ENCODE peak calls at places on chromosomes 5 and 9, in nine cellular contexts. One of them, this sample, is unnamed.

GRCh38 chr5:167451091-167451490 is 840.4 kb upstream of the WWC1 start:
- DNase-seq in caudate nucleus: no peak
- DNase-seq in posterior vena cava: no peak
- DNase-seq in H4: no peak
- DNase-seq in stimulated activated CD8-positive, alpha-beta memory T cell treated with anti-CD3 and anti-CD28 coated beads, Interleukin-12 subunit alpha, Interleukin-12 subunit beta, amount 100 ng/mL, for 4 hours: no peak
- DNase-seq in tibial nerve: no peak
- DNase-seq in memory B cell: no peak
- DNase-seq in left colon: no peak
- DNase-seq in NCI-H1092 treated with DMSO at 0.1 percent for 48 hours: no peak
- DNase-seq in this sample: no peak

GRCh38 chr5:149610583-149611250 is 29.4 kb downstream of the ARHGEF37 start:
- DNase-seq in caudate nucleus: no peak
- DNase-seq in posterior vena cava: no peak
- DNase-seq in H4: no peak
- DNase-seq in stimulated activated CD8-positive, alpha-beta memory T cell treated with anti-CD3 and anti-CD28 coated beads, Interleukin-12 subunit alpha, Interleukin-12 subunit beta, amount 100 ng/mL, for 4 hours: no peak
- DNase-seq in tibial nerve: no peak
- DNase-seq in memory B cell: no peak
- DNase-seq in left colon: no peak
- DNase-seq in NCI-H1092 treated with DMSO at 0.1 percent for 48 hours: no peak
- DNase-seq in this sample: no peak

GRCh38 chr5:107915413-107915812 is 244.7 kb upstream of the EFNA5 start:
- DNase-seq in caudate nucleus: no peak
- DNase-seq in posterior vena cava: no peak
- DNase-seq in H4: no peak
- DNase-seq in stimulated activated CD8-positive, alpha-beta memory T cell treated with anti-CD3 and anti-CD28 coated beads, Interleukin-12 subunit alpha, Interleukin-12 subunit beta, amount 100 ng/mL, for 4 hours: no peak
- DNase-seq in tibial nerve: no peak
- DNase-seq in memory B cell: no peak
- DNase-seq in left colon: no peak
- DNase-seq in NCI-H1092 treated with DMSO at 0.1 percent for 48 hours: no peak
- DNase-seq in this sample: no peak

GRCh38 chr5:15715966-15716365 is 216.0 kb downstream of the FBXL7 start:
- DNase-seq in caudate nucleus: no peak
- DNase-seq in posterior vena cava: no peak
- DNase-seq in H4: no peak
- DNase-seq in stimulated activated CD8-positive, alpha-beta memory T cell treated with anti-CD3 and anti-CD28 coated beads, Interleukin-12 subunit alpha, Interleukin-12 subunit beta, amount 100 ng/mL, for 4 hours: no peak
- DNase-seq in tibial nerve: no peak
- DNase-seq in memory B cell: no peak
- DNase-seq in left colon: no peak
- DNase-seq in NCI-H1092 treated with DMSO at 0.1 percent for 48 hours: no peak
- DNase-seq in this sample: no peak

GRCh38 chr5:133763744-133764143 is 151.4 kb upstream of the FSTL4 start:
- DNase-seq in caudate nucleus: no peak
- DNase-seq in posterior vena cava: no peak
- DNase-seq in H4: no peak
- DNase-seq in stimulated activated CD8-positive, alpha-beta memory T cell treated with anti-CD3 and anti-CD28 coated beads, Interleukin-12 subunit alpha, Interleukin-12 subunit beta, amount 100 ng/mL, for 4 hours: no peak
- DNase-seq in tibial nerve: no peak
- DNase-seq in memory B cell: no peak
- DNase-seq in left colon: no peak
- DNase-seq in NCI-H1092 treated with DMSO at 0.1 percent for 48 hours: peak; percentile 43
- DNase-seq in this sample: no peak

GRCh38 chr5:16737173-16737572 is 120.4 kb upstream of the RETREG1 start:
- DNase-seq in caudate nucleus: no peak
- DNase-seq in posterior vena cava: no peak
- DNase-seq in H4: no peak
- DNase-seq in stimulated activated CD8-positive, alpha-beta memory T cell treated with anti-CD3 and anti-CD28 coated beads, Interleukin-12 subunit alpha, Interleukin-12 subunit beta, amount 100 ng/mL, for 4 hours: no peak
- DNase-seq in tibial nerve: no peak
- DNase-seq in memory B cell: no peak
- DNase-seq in left colon: no peak
- DNase-seq in NCI-H1092 treated with DMSO at 0.1 percent for 48 hours: peak; percentile 49
- DNase-seq in this sample: no peak

GRCh38 chr5:80804332-80804731 is 149.5 kb upstream of the DHFR start:
- DNase-seq in caudate nucleus: no peak
- DNase-seq in posterior vena cava: no peak
- DNase-seq in H4: no peak
- DNase-seq in stimulated activated CD8-positive, alpha-beta memory T cell treated with anti-CD3 and anti-CD28 coated beads, Interleukin-12 subunit alpha, Interleukin-12 subunit beta, amount 100 ng/mL, for 4 hours: no peak
- DNase-seq in tibial nerve: no peak
- DNase-seq in memory B cell: no peak
- DNase-seq in left colon: no peak
- DNase-seq in NCI-H1092 treated with DMSO at 0.1 percent for 48 hours: no peak
- DNase-seq in this sample: no peak

GRCh38 chr5:13567819-13568218 is 376.7 kb downstream of the DNAH5 start:
- DNase-seq in caudate nucleus: no peak
- DNase-seq in posterior vena cava: no peak
- DNase-seq in H4: peak; percentile 16
- DNase-seq in stimulated activated CD8-positive, alpha-beta memory T cell treated with anti-CD3 and anti-CD28 coated beads, Interleukin-12 subunit alpha, Interleukin-12 subunit beta, amount 100 ng/mL, for 4 hours: no peak
- DNase-seq in tibial nerve: no peak
- DNase-seq in memory B cell: no peak
- DNase-seq in left colon: no peak
- DNase-seq in NCI-H1092 treated with DMSO at 0.1 percent for 48 hours: no peak
- DNase-seq in this sample: no peak

GRCh38 chr5:969421-969839 is 39.2 kb upstream of the NKD2 start:
- DNase-seq in caudate nucleus: no peak
- DNase-seq in posterior vena cava: peak; percentile 84
- DNase-seq in H4: no peak
- DNase-seq in stimulated activated CD8-positive, alpha-beta memory T cell treated with anti-CD3 and anti-CD28 coated beads, Interleukin-12 subunit alpha, Interleukin-12 subunit beta, amount 100 ng/mL, for 4 hours: no peak
- DNase-seq in tibial nerve: no peak
- DNase-seq in memory B cell: no peak
- DNase-seq in left colon: no peak
- DNase-seq in NCI-H1092 treated with DMSO at 0.1 percent for 48 hours: no peak
- DNase-seq in this sample: no peak

GRCh38 chr5:170408189-170408588 is 19.0 kb upstream of the KCNMB1 start:
- DNase-seq in caudate nucleus: no peak
- DNase-seq in posterior vena cava: no peak
- DNase-seq in H4: no peak
- DNase-seq in stimulated activated CD8-positive, alpha-beta memory T cell treated with anti-CD3 and anti-CD28 coated beads, Interleukin-12 subunit alpha, Interleukin-12 subunit beta, amount 100 ng/mL, for 4 hours: no peak
- DNase-seq in tibial nerve: no peak
- DNase-seq in memory B cell: no peak
- DNase-seq in left colon: no peak
- DNase-seq in NCI-H1092 treated with DMSO at 0.1 percent for 48 hours: peak; percentile 26
- DNase-seq in this sample: no peak

GRCh38 chr9:72977670-72978069 is 24.8 kb upstream of the ALDH1A1 start:
- DNase-seq in caudate nucleus: no peak
- DNase-seq in posterior vena cava: no peak
- DNase-seq in H4: peak; percentile 68
- DNase-seq in stimulated activated CD8-positive, alpha-beta memory T cell treated with anti-CD3 and anti-CD28 coated beads, Interleukin-12 subunit alpha, Interleukin-12 subunit beta, amount 100 ng/mL, for 4 hours: no peak
- DNase-seq in tibial nerve: no peak
- DNase-seq in memory B cell: no peak
- DNase-seq in left colon: no peak
- DNase-seq in NCI-H1092 treated with DMSO at 0.1 percent for 48 hours: no peak
- DNase-seq in this sample: no peak

GRCh38 chr9:88313364-88314220 is 74.7 kb upstream of the SPIN1 start:
- DNase-seq in caudate nucleus: no peak
- DNase-seq in posterior vena cava: no peak
- DNase-seq in H4: no peak
- DNase-seq in stimulated activated CD8-positive, alpha-beta memory T cell treated with anti-CD3 and anti-CD28 coated beads, Interleukin-12 subunit alpha, Interleukin-12 subunit beta, amount 100 ng/mL, for 4 hours: peak; percentile 22
- DNase-seq in tibial nerve: no peak
- DNase-seq in memory B cell: no peak
- DNase-seq in left colon: no peak
- DNase-seq in NCI-H1092 treated with DMSO at 0.1 percent for 48 hours: no peak
- DNase-seq in this sample: no peak

GRCh38 chr5:73375949-73376348 is 72.6 kb downstream of the FOXD1 start:
- DNase-seq in caudate nucleus: no peak
- DNase-seq in posterior vena cava: no peak
- DNase-seq in H4: no peak
- DNase-seq in stimulated activated CD8-positive, alpha-beta memory T cell treated with anti-CD3 and anti-CD28 coated beads, Interleukin-12 subunit alpha, Interleukin-12 subunit beta, amount 100 ng/mL, for 4 hours: no peak
- DNase-seq in tibial nerve: no peak
- DNase-seq in memory B cell: no peak
- DNase-seq in left colon: no peak
- DNase-seq in NCI-H1092 treated with DMSO at 0.1 percent for 48 hours: no peak
- DNase-seq in this sample: no peak

GRCh38 chr9:6630502-6631206 is 14.9 kb downstream of the GLDC start:
- DNase-seq in caudate nucleus: no peak
- DNase-seq in posterior vena cava: no peak
- DNase-seq in H4: no peak
- DNase-seq in stimulated activated CD8-positive, alpha-beta memory T cell treated with anti-CD3 and anti-CD28 coated beads, Interleukin-12 subunit alpha, Interleukin-12 subunit beta, amount 100 ng/mL, for 4 hours: no peak
- DNase-seq in tibial nerve: no peak
- DNase-seq in memory B cell: no peak
- DNase-seq in left colon: no peak
- DNase-seq in NCI-H1092 treated with DMSO at 0.1 percent for 48 hours: no peak
- DNase-seq in this sample: no peak

This sample was measured in putamen.